ENCODE peak calls at places on chromosomes 5 and 9, in five cellular contexts. Z, B, F, L and D are unnamed samples.

GRCh38 chr9:124202447-124202971 is 55.2 kb upstream of the NEK6 start:
- DNase-seq in L (no peak), Z (peak), B (no peak), F (peak), D (no peak)

GRCh38 chr5:67235399-67236110 is 39.0 kb upstream of the CD180 start:
- DNase-seq in F (no peak), L (no peak), Z (no peak), B (no peak), D (no peak)

GRCh38 chr9:69076550-69076949 is 41.0 kb downstream of the FXN start:
- DNase-seq in L (no peak), B (no peak), F (no peak), Z (no peak), D (no peak)

GRCh38 chr5:11520241-11520929 is 383.9 kb downstream of the CTNND2 start:
- DNase-seq in L (no peak), B (no peak), F (no peak), Z (no peak), D (no peak)

GRCh38 chr9:92648447-92649406 is 21.2 kb downstream of the IPPK start:
- DNase-seq in Z (no peak), B (peak), F (no peak), L (no peak), D (no peak)

GRCh38 chr5:87411586-87412416 is 929 bp downstream of the CCNH start:
- DNase-seq in L (no peak), B (no peak), Z (peak), F (peak), D (no peak)

GRCh38 chr5:160317447-160317846 is 5.1 kb upstream of the CCNJL start:
- DNase-seq in L (no peak), B (no peak), F (no peak), Z (no peak), D (no peak)

GRCh38 chr5:137254153-137254552 is 245.0 kb downstream of the SPOCK1 start:
- DNase-seq in L (no peak), B (no peak), Z (peak), F (no peak), D (no peak)

GRCh38 chr5:117454716-117455212 is 880.1 kb upstream of the SEMA6A start:
- DNase-seq in F (peak), Z (peak), B (peak), L (peak), D (peak)

GRCh38 chr5:104800440-104801048 is 1238.0 kb upstream of the NUDT12 start:
- DNase-seq in F (no peak), L (no peak), B (no peak), Z (no peak), D (no peak)

GRCh38 chr9:120851386-120851922 is 8.7 kb upstream of the PSMD5 start:
- DNase-seq in L (no peak), F (no peak), Z (no peak), B (no peak), D (no peak)

GRCh38 chr5:33167541-33167940 is 273.2 kb upstream of the TARS1 start:
- DNase-seq in L (no peak), Z (no peak), F (no peak), B (no peak), D (no peak)

GRCh38 chr5:19322716-19323485 is 665.1 kb downstream of the CDH18 start:
- DNase-seq in F (peak), L (no peak), B (no peak), Z (no peak), D (peak)

GRCh38 chr9:444528-444927 is 229.9 kb downstream of the DOCK8 start:
- DNase-seq in B (no peak), Z (no peak), F (no peak), L (no peak), D (no peak)

GRCh38 chr9:136644593-136645342 is 17.9 kb upstream of the EGFL7 start:
- DNase-seq in Z (peak), F (peak), L (peak), B (peak), D (peak)
- TF ChIP-seq POLR2A in Z (no peak), F (no peak), L (no peak), B (no peak), D (no peak)

GRCh38 chr9:72995131-72996024 is 42.5 kb upstream of the ALDH1A1 start:
- DNase-seq in L (no peak), Z (no peak), B (no peak), F (no peak), D (no peak)
- TF ChIP-seq POLR2A in L (no peak), Z (no peak), B (no peak), F (no peak), D (no peak)

GRCh38 chr5:14009575-14009974 is 65.1 kb upstream of the DNAH5 start:
- DNase-seq in B (no peak), F (no peak), Z (peak), L (no peak), D (no peak)

GRCh38 chr5:14008819-14009311 is 64.4 kb upstream of the DNAH5 start:
- DNase-seq in B (no peak), F (no peak), Z (peak), L (no peak), D (no peak)

GRCh38 chr5:14016549-14016948 is 72.1 kb upstream of the DNAH5 start:
- DNase-seq in F (no peak), B (peak), Z (no peak), L (no peak), D (no peak)

GRCh38 chr5:14006823-14007510 is 62.5 kb upstream of the DNAH5 start:
- DNase-seq in B (no peak), F (no peak), Z (no peak), L (no peak), D (no peak)

GRCh38 chr5:14011089-14012004 is 66.9 kb upstream of the DNAH5 start:
- DNase-seq in B (peak), F (peak), L (peak), Z (peak), D (peak)
- TF ChIP-seq POLR2A in B (no peak), F (no peak), L (peak), Z (peak), D (peak)

GRCh38 chr5:892390-893136 is at the start of the genes BRD9 and TRIP13:
- DNase-seq in B (peak), F (peak), L (peak), Z (peak), D (peak)
- TF ChIP-seq POLR2A in B (no peak), F (no peak), L (peak), Z (peak), D (peak)

GRCh38 chr9:15374825-15375224 is 47.9 kb upstream of the SNAPC3 start:
- DNase-seq in Z (no peak), F (no peak), B (no peak), L (no peak), D (no peak)
- TF ChIP-seq POLR2A in Z (no peak), F (no peak), B (no peak), L (no peak), D (no peak)

GRCh38 chr5:134004626-134005414 is at the start of gene VDAC1:
- DNase-seq in F (peak), L (peak), B (peak), Z (peak), D (peak)
- TF ChIP-seq POLR2A in F (peak), L (peak), B (no peak), Z (peak), D (peak)

DNA sequence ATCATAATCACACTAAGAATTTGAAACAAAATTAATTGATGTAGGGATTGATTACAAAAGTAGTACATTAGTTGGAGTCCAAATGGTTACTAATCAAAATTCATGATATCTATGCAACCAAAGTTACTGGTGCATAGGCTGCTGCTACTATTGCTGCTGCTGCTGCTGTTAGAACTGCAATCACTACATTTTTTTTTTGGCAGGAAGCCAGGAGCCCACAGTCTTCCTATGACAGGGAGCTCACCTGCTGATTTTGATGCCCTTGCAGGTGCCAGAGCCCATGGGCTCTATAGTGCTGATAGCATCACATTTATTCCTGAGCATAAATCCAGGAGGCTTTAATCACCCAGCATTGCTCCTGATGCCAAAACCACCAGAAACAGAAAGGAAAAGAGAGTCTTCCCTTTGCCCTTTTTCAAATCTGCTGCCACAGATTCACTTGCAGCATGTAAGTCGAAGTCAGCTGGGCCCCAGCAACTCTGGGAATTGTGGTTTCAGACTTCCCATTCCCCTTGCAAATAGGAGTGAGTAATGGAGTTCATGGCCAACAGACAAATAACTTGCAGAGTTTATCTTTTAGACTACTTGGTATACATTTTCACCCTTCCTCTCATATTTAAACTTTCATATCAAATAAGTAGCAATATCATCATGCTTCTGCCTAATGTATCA is 17.6 kb downstream of the SLCO6A1 start:
- DNase-seq in L (no peak), Z (no peak), B (no peak), F (no peak), D (no peak)
- TF ChIP-seq POLR2A in L (no peak), Z (no peak), B (no peak), F (no peak), D (no peak)

GRCh38 chr9:128916204-128916603 is 4.6 kb upstream of the PHYHD1 start:
- DNase-seq in B (peak), Z (no peak), L (peak), F (no peak), D (no peak)

GRCh38 chr9:128916745-128917144 is 4.0 kb upstream of the PHYHD1 start:
- DNase-seq in Z (no peak), L (no peak), B (no peak), F (no peak), D (no peak)

GRCh38 chr9:128918921-128919320 is 1.9 kb upstream of the PHYHD1 start:
- DNase-seq in B (no peak), L (no peak), F (no peak), Z (no peak), D (no peak)

GRCh38 chr9:128919409-128919808 is 1.4 kb upstream of the PHYHD1 start:
- DNase-seq in F (no peak), Z (no peak), L (no peak), B (no peak), D (no peak)

DNA sequence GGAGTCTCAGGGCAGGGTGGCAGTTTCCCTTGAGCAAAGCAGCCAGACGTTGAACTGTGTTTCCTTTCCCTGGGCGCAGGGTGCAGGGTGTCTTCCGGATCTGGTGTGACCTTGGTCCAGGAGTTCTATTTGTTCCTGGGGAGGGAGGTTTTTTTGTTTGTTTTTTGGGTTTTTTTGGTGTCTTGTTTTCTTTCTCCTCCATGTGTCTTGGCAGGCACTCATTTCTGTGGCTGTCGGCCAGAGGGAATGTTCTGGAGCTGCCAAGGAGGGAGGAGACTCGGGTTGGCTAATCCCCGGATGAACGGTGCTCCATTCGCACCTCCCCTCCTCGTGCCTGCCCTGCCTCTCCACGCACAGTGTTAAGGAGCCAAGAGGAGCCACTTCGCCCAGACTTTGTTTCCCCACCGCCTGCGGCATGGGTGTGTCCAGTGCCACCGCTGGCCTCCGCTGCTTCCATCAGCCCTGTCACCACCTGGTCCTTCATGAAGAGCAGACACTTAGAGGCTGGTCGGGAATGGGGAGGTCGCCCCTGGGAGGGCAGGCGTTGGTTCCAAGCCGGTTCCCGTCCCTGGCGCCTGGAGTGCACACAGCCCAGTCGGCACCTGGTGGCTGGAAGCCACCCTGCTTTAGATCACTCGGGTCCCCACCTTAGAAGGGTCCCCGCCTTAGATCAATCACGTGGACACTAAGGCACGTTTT is 3.5 kb upstream of the PHYHD1 start:
- DNase-seq in Z (peak), L (peak), B (peak), F (peak), D (no peak)
- TF ChIP-seq POLR2A in Z (no peak), L (peak), B (no peak), F (no peak), D (no peak)